ENCODE peak calls at places on chromosomes 11 and 22, in nine cellular contexts. L is GM23338, D is fibroblast of lung, G is HCT116, B is PC-9, S is mammary epithelial cell, T is PC-3, P is keratinocyte, Q is HepG2. R is an unnamed sample.

GRCh38 chr11:70498171-70498571 is 99.8 kb downstream of the CTTN start:
- DNase-seq in B (no peak), S (no peak), D (no peak), G (no peak), L (no peak), P (no peak), Q (no peak), T (no peak), R (no peak)

GRCh38 chr11:59207988-59208432 is 4.7 kb downstream of the MPEG1 start:
- DNase-seq in T (peak), D (peak), G (no peak), P (no peak), L (peak), Q (peak), S (peak), B (peak), R (peak)

GRCh38 chr11:119863236-119863635 is 134.2 kb upstream of the NECTIN1 start:
- DNase-seq in P (no peak), B (no peak), D (no peak), T (no peak), S (no peak), Q (no peak), G (no peak), L (no peak), R (no peak)

GRCh38 chr22:44389926-44390925 is 77.5 kb upstream of the SHISAL1 start:
- DNase-seq in P (no peak), L (no peak), B (no peak), Q (no peak), D (no peak), T (no peak), G (no peak), S (no peak), R (no peak)

GRCh38 chr11:6480299-6480914 is 724 bp downstream of the ARFIP2 start:
- DNase-seq in L (no peak), G (no peak), B (no peak), T (no peak), S (no peak), P (no peak), Q (no peak), D (no peak), R (no peak)

GRCh38 chr11:19084661-19085315 is 24.3 kb upstream of the MRGPRX2 start:
- DNase-seq in S (no peak), D (no peak), P (no peak), B (no peak), T (peak), Q (no peak), G (no peak), L (no peak), R (no peak)

GRCh38 chr11:36288442-36289225 is 590 bp downstream of the COMMD9 start:
- DNase-seq in P (no peak), S (no peak), G (no peak), T (no peak), L (no peak), Q (no peak), B (no peak), D (no peak), R (no peak)

GRCh38 chr22:38657248-38657909 is 941 bp downstream of the CBY1 start:
- DNase-seq in S (peak), Q (peak), P (no peak), L (peak), D (peak), G (no peak), B (peak), T (peak), R (no peak)

GRCh38 chr11:12418019-12418611 is 40.7 kb downstream of the PARVA start:
- DNase-seq in G (no peak), T (no peak), D (peak), S (peak), L (peak), Q (no peak), P (no peak), B (peak), R (peak)

GRCh38 chr11:100152751-100153150 is 534.3 kb upstream of the ARHGAP42 start:
- DNase-seq in Q (no peak), B (no peak), G (no peak), P (no peak), T (peak), L (no peak), D (no peak), S (no peak), R (peak)

GRCh38 chr11:35142481-35143207 is 3.7 kb downstream of the CD44 start:
- DNase-seq in B (peak), T (peak), G (no peak), P (no peak), S (peak), D (peak), Q (peak), L (peak), R (no peak)
- TF ChIP-seq CTCF in B (peak), T (no peak), G (peak), P (peak), S (no peak), D (peak), Q (peak), L (no peak), R (no peak)

GRCh38 chr11:72240461-72241289 is 3.3 kb downstream of the PHOX2A start:
- DNase-seq in B (no peak), D (peak), G (no peak), T (no peak), L (peak), P (no peak), S (no peak), Q (no peak), R (no peak)

GRCh38 chr11:72238040-72238450 is 5.9 kb downstream of the PHOX2A start:
- DNase-seq in S (peak), D (peak), L (peak), P (no peak), Q (peak), T (peak), G (peak), B (no peak), R (peak)

GRCh38 chr11:72239849-72240460 is 4.0 kb downstream of the PHOX2A start:
- DNase-seq in S (no peak), D (peak), Q (no peak), T (peak), B (peak), G (no peak), L (peak), P (no peak), R (peak)

GRCh38 chr11:72238492-72239295 is 5.3 kb downstream of the PHOX2A start:
- DNase-seq in B (no peak), T (no peak), S (no peak), G (no peak), L (peak), P (no peak), Q (no peak), D (no peak), R (no peak)

DNA sequence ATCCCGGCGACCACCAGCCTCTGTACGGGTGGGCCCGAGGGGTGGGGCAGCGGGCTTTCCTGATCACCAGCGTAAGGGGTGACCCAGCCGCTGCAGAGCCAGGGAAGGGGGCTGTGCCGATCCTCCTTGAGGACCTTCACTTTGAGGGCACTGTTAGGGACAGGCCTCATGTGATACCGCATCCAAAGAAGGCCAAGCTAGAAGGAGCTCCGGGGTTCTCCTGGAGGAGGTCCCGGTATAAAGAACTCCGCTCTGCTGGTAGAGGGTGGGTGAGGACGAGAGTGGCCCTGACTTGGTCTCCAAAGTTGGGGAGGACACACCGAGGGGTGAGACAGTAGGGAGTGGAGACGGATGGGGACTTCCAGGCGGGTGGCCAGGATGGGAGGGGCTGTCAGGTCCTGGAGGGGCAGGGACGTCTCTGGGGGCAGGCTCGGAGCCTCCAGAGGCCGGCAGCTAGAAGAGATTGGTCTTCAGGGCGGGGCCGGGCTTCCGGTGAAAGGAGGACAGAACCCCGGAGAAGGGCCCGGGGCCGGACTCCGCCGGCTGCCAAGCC is 4.6 kb downstream of the PHOX2A start:
- DNase-seq in S (no peak), D (peak), L (peak), T (peak), Q (no peak), B (peak), G (no peak), P (no peak), R (no peak)
- TF ChIP-seq EZH2 in S (no peak), D (no peak), L (peak), T (no peak), Q (no peak), B (no peak), G (no peak), P (no peak), R (no peak)

GRCh38 chr11:125627236-125627910 is 2.4 kb downstream of the CHEK1 start:
- DNase-seq in S (peak), D (peak), Q (no peak), G (no peak), T (peak), P (no peak), B (no peak), L (no peak), R (no peak)
- H3K27ac ChIP-seq in S (peak), D (peak), Q (peak), G (peak), T (peak), P (peak), B (peak), L (no peak), R (peak)

DNA sequence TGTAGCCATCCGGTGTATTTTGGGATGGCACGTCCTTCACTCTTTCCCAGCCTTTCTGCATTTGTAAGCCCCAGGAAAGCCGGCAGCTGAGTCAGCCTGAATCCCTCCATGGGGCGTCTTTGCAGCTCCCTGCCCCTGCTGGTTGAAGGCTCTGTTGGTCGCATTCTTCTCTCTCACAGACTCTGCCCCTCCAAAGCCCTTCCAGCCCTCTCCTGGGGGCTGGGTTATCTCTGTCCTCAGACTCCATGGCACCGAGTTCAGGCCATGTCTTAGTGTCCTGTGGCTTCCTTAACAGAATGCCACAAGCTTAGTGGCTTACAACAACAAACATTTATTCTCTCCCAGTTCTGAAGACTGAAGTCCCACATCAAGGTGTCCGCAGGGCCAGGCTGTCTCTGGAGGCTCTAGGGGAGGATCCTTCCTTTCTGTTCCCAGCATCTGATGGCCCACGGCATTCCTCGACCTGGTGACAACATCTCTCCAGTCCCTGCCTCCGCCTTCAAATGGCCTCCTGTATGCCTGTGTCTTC is 62.2 kb downstream of the BCR start:
- DNase-seq in S (no peak), T (no peak), L (peak), D (no peak), G (no peak), Q (no peak), B (no peak), P (no peak), R (peak)
- TF ChIP-seq CTCF in S (no peak), T (no peak), L (no peak), D (peak), G (no peak), Q (no peak), B (no peak), P (no peak), R (peak)

GRCh38 chr11:1652026-1652425 is 22.5 kb downstream of the KRTAP5-5 start:
- DNase-seq in L (no peak), P (no peak), B (no peak), Q (no peak), T (no peak), G (no peak), D (no peak), S (no peak), R (no peak)

GRCh38 chr11:1653541-1654387 is 24.2 kb downstream of the KRTAP5-5 start:
- DNase-seq in T (no peak), B (no peak), Q (no peak), L (no peak), G (no peak), P (no peak), S (no peak), D (no peak), R (no peak)

GRCh38 chr11:1652442-1652777 is 22.8 kb downstream of the KRTAP5-5 start:
- DNase-seq in T (no peak), B (no peak), P (no peak), D (no peak), G (no peak), L (no peak), S (no peak), Q (no peak), R (no peak)

GRCh38 chr11:1654388-1655167 is 25.0 kb downstream of the KRTAP5-5 start:
- DNase-seq in B (no peak), T (no peak), S (no peak), L (no peak), D (no peak), P (no peak), Q (no peak), G (no peak), R (no peak)

DNA sequence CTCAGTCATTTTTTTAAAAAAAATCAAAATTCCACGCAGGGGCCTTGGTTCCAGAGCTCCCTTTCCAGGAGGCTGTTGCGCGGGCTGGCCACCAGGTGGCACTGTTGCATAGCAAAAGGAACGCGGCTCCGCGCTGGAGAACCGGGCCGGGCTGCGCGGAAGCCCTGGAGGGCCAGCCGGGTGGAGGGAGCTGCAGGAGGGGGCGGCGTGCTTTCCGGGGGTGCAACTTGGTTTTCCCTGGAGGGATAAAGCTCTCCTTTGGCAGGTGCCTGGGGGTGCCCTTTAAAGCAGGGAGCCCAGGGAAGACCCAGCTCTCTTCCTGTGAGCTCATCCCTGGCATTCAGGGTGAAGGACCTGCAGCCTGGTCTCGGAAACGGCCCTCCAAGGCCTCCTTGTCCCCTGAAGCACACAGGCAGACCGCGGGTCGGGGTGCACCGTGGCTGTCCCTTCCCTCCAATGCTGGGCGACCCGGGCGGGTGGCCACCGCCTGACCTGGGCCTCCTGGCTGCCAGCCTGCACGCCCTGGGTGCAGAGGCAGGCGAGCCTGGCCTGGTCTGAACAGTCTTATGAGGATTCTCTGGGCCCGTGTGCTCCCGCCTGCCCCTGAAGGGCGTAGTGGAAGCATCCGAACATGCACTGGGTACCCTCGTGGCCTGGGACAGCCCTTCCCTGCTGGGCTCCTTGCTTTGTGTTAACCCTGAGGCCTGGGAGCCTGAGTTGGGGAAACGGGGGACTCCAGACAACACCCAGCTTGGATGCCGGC is 23.4 kb downstream of the KRTAP5-5 start:
- DNase-seq in Q (peak), G (no peak), B (peak), S (peak), T (peak), P (no peak), L (peak), D (peak), R (peak)
- TF ChIP-seq EZH2 in Q (no peak), G (no peak), B (no peak), S (no peak), T (no peak), P (no peak), L (no peak), D (no peak), R (no peak)

R was measured in A673.